ENCODE peak calls at places on chromosomes 1 and 21, in seven cellular contexts. N is AG04450, S is brain microvascular endothelial cell, M is A172, V is neural crest cell, G is kidney tubule cell, D is NCI-H1694. Z is an unnamed sample.

GRCh38 chr1:64043328-64043727 is 160.1 kb upstream of the UBE2U start:
- DNase-seq in N (no peak), S (peak; percentile 23), M (no peak), V (no peak), G (peak; percentile 45), D (no peak), Z (no peak)

GRCh38 chr1:23795676-23796465 is 4.7 kb downstream of the GALE start:
- DNase-seq in N (no peak), S (no peak), M (no peak), V (no peak), G (no peak), D (no peak), Z (no peak)

GRCh38 chr21:27761623-27762022 is 794.7 kb upstream of the ADAMTS5 start:
- DNase-seq in N (no peak), S (no peak), M (no peak), V (no peak), G (no peak), D (no peak), Z (no peak)

GRCh38 chr1:108878678-108879077 is 1.9 kb downstream of the GPSM2 start:
- DNase-seq in N (no peak), S (no peak), M (no peak), V (no peak), G (no peak), D (no peak), Z (no peak)

GRCh38 chr21:45715441-45715840 is 71.9 kb downstream of the PCBP3 start:
- DNase-seq in N (no peak), S (no peak), M (no peak), V (no peak), G (no peak), D (no peak), Z (no peak)

GRCh38 chr1:39540504-39541031 is 36.0 kb downstream of the PABPC4 start:
- DNase-seq in N (peak; percentile 6), S (peak; percentile 29), M (no peak), V (no peak), G (no peak), D (no peak), Z (no peak)

GRCh38 chr1:2272686-2273400 is 44.7 kb downstream of the SKI start:
- DNase-seq in N (no peak), S (no peak), M (no peak), V (no peak), G (no peak), D (no peak), Z (no peak)

GRCh38 chr1:8217011-8217711 is 100.8 kb upstream of the SLC45A1 start:
- DNase-seq in N (no peak), S (no peak), M (no peak), V (peak; percentile 33), G (peak; percentile 42), D (no peak), Z (no peak)

GRCh38 chr1:66275601-66276023 is 258.3 kb upstream of the SGIP1 start:
- DNase-seq in N (no peak), S (no peak), M (no peak), V (no peak), G (no peak), D (no peak), Z (no peak)

GRCh38 chr1:24110642-24111263 is 1.2 kb downstream of the MYOM3 start:
- DNase-seq in N (no peak), S (no peak), M (no peak), V (no peak), G (no peak), D (no peak), Z (no peak)

GRCh38 chr1:225318706-225319575 is 108.9 kb downstream of the LBR start:
- DNase-seq in N (no peak), S (peak; percentile 32), M (peak; percentile 70), V (peak; percentile 39), G (peak; percentile 77), D (peak; percentile 66), Z (peak; percentile 9)

GRCh38 chr1:93677729-93678128 is 3.9 kb downstream of the BCAR3 start:
- DNase-seq in N (no peak), S (no peak), M (no peak), V (no peak), G (no peak), D (no peak), Z (no peak)

GRCh38 chr1:30853350-30853749 is 55.2 kb downstream of the SDC3 start:
- DNase-seq in N (no peak), S (no peak), M (no peak), V (no peak), G (no peak), D (no peak), Z (no peak)